ENCODE peak calls at places on chromosome 11, in eight cellular contexts. V is right atrium auricular region, T is epithelial cell of esophagus, J is activated B cell treated with CpG ODN at 0.5 μM for 24 hours, Z is endothelial cell, A is ovary, W is uterus, Y is heart left ventricle. K is an unnamed sample.
A peak's percentile ranks its signal among the peaks of the same experiment; 100 is the strongest.

GRCh38 chr11:98601181-98601773 is 419.5 kb upstream of the CNTN5 start:
- DNase-seq in Y (no peak), W (no peak), T (no peak), J (no peak), V (no peak), A (no peak), Z (no peak), K (no peak)

GRCh38 chr11:80096736-80097135 is 655.9 kb upstream of the TENM4 start:
- DNase-seq in W (no peak), Z (no peak), J (no peak), A (no peak), T (peak; percentile 49), Y (no peak), V (no peak), K (no peak)

GRCh38 chr11:39745401-39745800 is 1714.1 kb downstream of the LRRC4C start:
- DNase-seq in W (no peak), J (no peak), V (no peak), A (no peak), T (no peak), Y (no peak), Z (no peak), K (no peak)

GRCh38 chr11:76680517-76681425 is 10.2 kb upstream of the LRRC32 start:
- DNase-seq in J (peak; percentile 62), Z (peak; percentile 87), Y (peak; percentile 76), W (peak; percentile 74), T (peak; percentile 64), V (peak; percentile 76), A (peak; percentile 79), K (peak; percentile 83)

GRCh38 chr11:73507086-73507485 is 90.8 kb downstream of the FAM168A start:
- DNase-seq in V (no peak), Y (no peak), Z (no peak), T (no peak), W (no peak), A (no peak), J (no peak), K (no peak)

GRCh38 chr11:48073031-48073861 is 92.9 kb downstream of the PTPRJ start:
- DNase-seq in T (no peak), A (no peak), J (no peak), V (no peak), Y (no peak), W (no peak), Z (no peak), K (no peak)

GRCh38 chr11:61514050-61514917 is 5.7 kb downstream of the LRRC10B start:
- DNase-seq in Z (no peak), Y (no peak), V (no peak), J (no peak), T (no peak), A (no peak), W (no peak), K (no peak)

GRCh38 chr11:110311783-110312578 is 15.6 kb upstream of the RDX start:
- DNase-seq in Z (no peak), J (no peak), V (no peak), Y (no peak), W (no peak), T (peak; percentile 59), A (no peak), K (no peak)

GRCh38 chr11:66885469-66886316 is 28.8 kb downstream of the LRFN4 start:
- DNase-seq in J (no peak), Y (no peak), W (no peak), A (no peak), V (no peak), T (no peak), Z (no peak), K (no peak)

GRCh38 chr11:35619030-35619753 is 932 bp downstream of the FJX1 start:
- DNase-seq in Z (peak; percentile 55), W (peak; percentile 24), J (peak; percentile 21), V (no peak), A (peak; percentile 64), T (peak; percentile 73), Y (peak; percentile 32), K (peak; percentile 72)

GRCh38 chr11:117917591-117917990 is 11.6 kb downstream of the TMPRSS13 start:
- DNase-seq in A (no peak), W (peak; percentile 5), Y (no peak), V (no peak), Z (no peak), T (no peak), J (no peak), K (no peak)

GRCh38 chr11:93740031-93740801 is 1.1 kb downstream of the TAF1D start:
- DNase-seq in W (no peak), A (no peak), J (no peak), T (peak; percentile 59), Y (no peak), V (no peak), Z (peak; percentile 30), K (no peak)

GRCh38 chr11:35488117-35488516 is 37.3 kb downstream of the PAMR1 start:
- DNase-seq in T (no peak), Z (no peak), Y (no peak), J (no peak), A (no peak), W (no peak), V (no peak), K (no peak)

GRCh38 chr11:121464352-121464946 is 11.7 kb upstream of the SORL1-AS1 start:
- DNase-seq in V (peak; percentile 73), Z (no peak), A (peak; percentile 64), T (peak; percentile 80), Y (peak; percentile 87), J (no peak), W (peak; percentile 76), K (peak; percentile 25)

GRCh38 chr11:111944651-111945051 is 7.5 kb downstream of the DIXDC1 start:
- DNase-seq in V (peak; percentile 57), J (no peak), A (no peak), W (no peak), Z (no peak), Y (no peak), T (peak; percentile 86), K (no peak)

GRCh38 chr11:134674974-134675373 is 262.9 kb upstream of the B3GAT1 start:
- DNase-seq in V (no peak), T (no peak), W (no peak), Z (no peak), J (no peak), A (no peak), Y (no peak), K (no peak)

GRCh38 chr11:101775033-101775432 is 139.8 kb upstream of the CEP126 start:
- DNase-seq in A (no peak), Z (no peak), Y (no peak), J (no peak), V (no peak), W (no peak), T (peak; percentile 22), K (no peak)

GRCh38 chr11:116548286-116548685 is 224.5 kb downstream of the BUD13 start:
- DNase-seq in W (no peak), T (no peak), A (no peak), J (no peak), Z (no peak), V (no peak), Y (no peak), K (no peak)

GRCh38 chr11:116556483-116556882 is 216.3 kb downstream of the BUD13 start:
- DNase-seq in J (no peak), Z (no peak), W (no peak), T (no peak), V (no peak), A (no peak), Y (no peak), K (no peak)

GRCh38 chr11:116558504-116559252 is 214.1 kb downstream of the BUD13 start:
- DNase-seq in Z (no peak), V (no peak), W (no peak), J (no peak), Y (no peak), T (no peak), A (no peak), K (no peak)

GRCh38 chr11:116557261-116557660 is 215.5 kb downstream of the BUD13 start:
- DNase-seq in T (no peak), W (no peak), Z (no peak), V (no peak), A (no peak), Y (no peak), J (no peak), K (no peak)

GRCh38 chr11:116553482-116553881 is 219.3 kb downstream of the BUD13 start:
- DNase-seq in T (no peak), Y (no peak), Z (no peak), W (no peak), J (no peak), V (no peak), A (no peak), K (no peak)
- TF ChIP-seq CTCF in T (no peak), Y (no peak), Z (no peak), W (no peak), J (no peak), V (no peak), A (no peak), K (no peak)

DNA sequence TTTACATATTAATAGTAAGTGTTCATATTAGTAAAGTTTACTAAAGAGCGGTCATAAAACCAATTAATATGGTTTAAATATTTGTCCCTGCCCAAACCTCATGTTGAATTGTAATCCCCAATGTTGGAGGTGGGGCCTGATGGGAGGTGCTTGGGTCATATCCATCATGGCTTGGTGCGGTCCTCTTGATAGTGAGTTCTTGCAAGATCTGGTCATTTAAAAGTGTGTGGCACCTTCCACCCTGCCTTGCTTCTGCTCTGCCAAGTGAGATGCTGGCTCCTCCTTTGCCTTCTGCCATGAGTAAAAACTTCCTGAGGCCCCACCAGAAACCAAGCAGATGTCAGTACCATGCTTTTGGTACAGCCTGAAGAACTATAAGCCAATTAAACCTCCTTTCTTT is 54.8 kb upstream of the OLFML1 start:
- DNase-seq in Z (no peak), W (no peak), Y (no peak), J (no peak), A (no peak), V (no peak), T (no peak), K (no peak)
- TF ChIP-seq CTCF in Z (no peak), W (no peak), Y (no peak), J (no peak), A (no peak), V (no peak), T (no peak), K (no peak)

GRCh38 chr11:68340003-68340767 is 27.8 kb downstream of the LRP5 start:
- DNase-seq in Y (no peak), A (no peak), Z (no peak), T (no peak), V (no peak), J (no peak), W (no peak), K (no peak)

GRCh38 chr11:68340784-68341556 is 28.6 kb downstream of the LRP5 start:
- DNase-seq in V (no peak), W (no peak), T (peak; percentile 51), Y (no peak), A (no peak), Z (no peak), J (no peak), K (no peak)

GRCh38 chr11:68343761-68344256 is 31.4 kb downstream of the LRP5 start:
- DNase-seq in Y (no peak), W (no peak), T (no peak), Z (no peak), A (no peak), V (no peak), J (no peak), K (no peak)

GRCh38 chr11:68342459-68343158 is 30.2 kb downstream of the LRP5 start:
- DNase-seq in Y (no peak), W (no peak), V (no peak), Z (no peak), J (no peak), T (peak; percentile 82), A (no peak), K (no peak)

GRCh38 chr11:68341557-68342458 is 29.4 kb downstream of the LRP5 start:
- DNase-seq in A (no peak), Z (no peak), J (no peak), W (no peak), Y (no peak), V (no peak), T (no peak), K (no peak)
- TF ChIP-seq CTCF in A (no peak), Z (no peak), J (no peak), W (no peak), Y (no peak), V (no peak), T (peak; percentile 13), K (no peak)

GRCh38 chr11:2265396-2265795 is 5.0 kb downstream of the ASCL2 start:
- DNase-seq in V (peak; percentile 58), W (no peak), A (peak; percentile 14), Z (no peak), T (no peak), Y (no peak), J (no peak), K (no peak)
- TF ChIP-seq CTCF in V (no peak), W (no peak), A (no peak), Z (no peak), T (no peak), Y (no peak), J (no peak), K (no peak)

K was measured in glutamatergic neuron.